ENCODE peak calls at places on chromosomes 6 and 20, in nine cellular contexts. V is activated T-cell treated with anti-CD3 and anti-CD28 coated beads, Interleukin-2, amount 50 U/mL, for 72 hours; Z is HEK293T; H is NCI-H2081 treated with DMSO at 0.1 percent for 48 hours; O is Ammon's horn; A is Right ventricle myocardium superior; X is memory B cell; Q is HTR-8/SVneo; C is anterior cingulate cortex. R is an unnamed sample.
A peak's percentile ranks its signal among the peaks of the same experiment; 100 is the strongest.

GRCh38 chr6:152273002-152273401 is 364.2 kb downstream of the SYNE1 start:
- DNase-seq in V (no peak), Z (no peak), H (no peak), O (no peak), A (peak; percentile 60), X (no peak), Q (no peak), C (no peak), R (no peak)

GRCh38 chr6:150152891-150153876 is 10.3 kb downstream of the PPP1R14C start:
- DNase-seq in V (no peak), Z (no peak), H (no peak), O (no peak), A (no peak), X (no peak), Q (no peak), C (no peak), R (no peak)

GRCh38 chr6:125919618-125920017 is 37.0 kb upstream of the HINT3 start:
- DNase-seq in V (no peak), Z (no peak), H (no peak), O (no peak), A (no peak), X (no peak), Q (no peak), C (no peak), R (no peak)

GRCh38 chr6:80022803-80023202 is 18.4 kb downstream of the TTK start:
- DNase-seq in V (no peak), Z (no peak), H (no peak), O (no peak), A (no peak), X (no peak), Q (peak; percentile 19), C (no peak), R (no peak)

GRCh38 chr6:140546640-140547039 is 1172.2 kb upstream of the CITED2 start:
- DNase-seq in V (no peak), Z (no peak), H (no peak), O (no peak), A (no peak), X (no peak), Q (no peak), C (no peak), R (no peak)

GRCh38 chr6:75206338-75207210 is 721 bp upstream of the COL12A1 start:
- DNase-seq in V (peak; percentile 5), Z (no peak), H (no peak), O (no peak), A (peak; percentile 47), X (no peak), Q (no peak), C (no peak), R (no peak)

GRCh38 chr20:676315-676937 is 824 bp upstream of the SCRT2 start:
- DNase-seq in V (no peak), Z (no peak), H (peak; percentile 40), O (peak; percentile 15), A (no peak), X (no peak), Q (no peak), C (no peak), R (no peak)

GRCh38 chr6:80143312-80143960 is 37.0 kb downstream of the BCKDHB start:
- DNase-seq in V (no peak), Z (no peak), H (no peak), O (peak; percentile 52), A (peak; percentile 49), X (no peak), Q (peak; percentile 26), C (no peak), R (no peak)

GRCh38 chr20:37522258-37523011 is 1.4 kb downstream of the NNAT start:
- DNase-seq in V (no peak), Z (no peak), H (no peak), O (no peak), A (peak; percentile 75), X (no peak), Q (no peak), C (no peak), R (no peak)

GRCh38 chr20:41643504-41643938 is 25.3 kb upstream of the CHD6 start:
- DNase-seq in V (no peak), Z (no peak), H (no peak), O (peak; percentile 58), A (no peak), X (no peak), Q (peak; percentile 40), C (peak; percentile 33), R (no peak)

GRCh38 chr6:31575335-31575901 is at the start of gene TNF:
- DNase-seq in V (peak; percentile 78), Z (no peak), H (no peak), O (peak; percentile 53), A (peak; percentile 67), X (peak; percentile 29), Q (no peak), C (no peak), R (peak; percentile 80)

GRCh38 chr6:16471222-16471784 is 232.9 kb downstream of the GMPR start:
- DNase-seq in V (no peak), Z (no peak), H (no peak), O (no peak), A (no peak), X (peak; percentile 45), Q (no peak), C (no peak), R (no peak)

GRCh38 chr20:57464642-57465211 is 60.2 kb downstream of the CTCFL start:
- DNase-seq in V (no peak), Z (peak; percentile 53), H (no peak), O (no peak), A (no peak), X (no peak), Q (peak; percentile 82), C (no peak), R (peak; percentile 82)

R was measured in CD14-positive monocyte.